ENCODE peak calls at places on chromosomes 12 and 14, in four cellular contexts. Q is lung, B is PC-9, A is IMR-90. Y is an unnamed sample.

GRCh38 chr12:130967631-130968030 is 13.9 kb downstream of the ADGRD1 start:
- DNase-seq in B (no peak), Q (no peak), A (no peak), Y (no peak)

GRCh38 chr14:22545842-22546721 is 42.9 kb downstream of the DAD1 start:
- DNase-seq in A (peak), B (no peak), Q (no peak), Y (no peak)

GRCh38 chr12:188910-189621 is 24.9 kb downstream of the SLC6A12 start:
- DNase-seq in Q (no peak), B (no peak), A (peak), Y (peak)

GRCh38 chr14:44961151-44961729 is 507 bp downstream of the KLHL28 start:
- DNase-seq in B (peak), A (peak), Q (peak), Y (peak)

GRCh38 chr12:82504411-82504810 is 146.1 kb downstream of the METTL25 start:
- DNase-seq in Q (no peak), B (no peak), A (no peak), Y (no peak)

GRCh38 chr12:32100361-32100760 is 6.3 kb upstream of the BICD1 start:
- DNase-seq in A (no peak), Q (no peak), B (no peak), Y (no peak)

GRCh38 chr12:55738113-55739024 is 4.6 kb upstream of the GDF11 start:
- DNase-seq in Q (peak), A (peak), B (peak), Y (peak)

GRCh38 chr12:127832172-127832571 is 434.8 kb upstream of the TMEM132C start:
- DNase-seq in A (no peak), Q (no peak), B (no peak), Y (no peak)

GRCh38 chr12:45879363-45879895 is 110.9 kb downstream of the SCAF11 start:
- DNase-seq in A (no peak), Q (no peak), B (no peak), Y (no peak)

GRCh38 chr12:43723134-43723533 is 35.5 kb downstream of the PUS7L start:
- DNase-seq in Q (no peak), A (no peak), B (no peak), Y (no peak)

GRCh38 chr12:81811066-81811777 is 52.1 kb upstream of the PPFIA2 start:
- DNase-seq in A (no peak), Q (no peak), B (no peak), Y (no peak)

GRCh38 chr12:103442822-103443221 is 52.9 kb downstream of the C12orf42 start:
- DNase-seq in Q (no peak), B (no peak), A (no peak), Y (no peak)

GRCh38 chr12:112183591-112184021 is 58.2 kb downstream of the TRAFD1 start:
- DNase-seq in Q (no peak), A (no peak), B (no peak), Y (no peak)

GRCh38 chr14:55585854-55586253 is 5.8 kb downstream of the KTN1 start:
- DNase-seq in B (no peak), Q (no peak), A (peak), Y (no peak)

GRCh38 chr14:73943083-73943482 is 6.8 kb downstream of the FAM161B start:
- DNase-seq in B (peak), A (peak), Q (peak), Y (peak)

GRCh38 chr12:28681980-28682379 is 467.1 kb upstream of the FAR2 start:
- DNase-seq in A (no peak), Q (no peak), B (no peak), Y (no peak)

GRCh38 chr12:125355614-125356013 is 290.4 kb downstream of the AACS start:
- DNase-seq in B (no peak), Q (no peak), A (no peak), Y (no peak)

GRCh38 chr12:86777335-86777734 is 521.1 kb upstream of the MGAT4C start:
- DNase-seq in B (no peak), Q (no peak), A (no peak), Y (no peak)

GRCh38 chr14:105501504-105502291 is 10.7 kb downstream of the TEDC1 start:
- DNase-seq in Q (no peak), A (no peak), B (peak), Y (no peak)

GRCh38 chr14:97267509-97267908 is 470.3 kb downstream of the VRK1 start:
- DNase-seq in B (no peak), Q (no peak), A (no peak), Y (no peak)

GRCh38 chr14:62179367-62180018 is 417.3 kb downstream of the SNAPC1 start:
- DNase-seq in A (peak), B (peak), Q (peak), Y (peak)

GRCh38 chr12:46459881-46460545 is 87.4 kb upstream of the SLC38A2 start:
- DNase-seq in B (no peak), Q (no peak), A (no peak), Y (no peak)

GRCh38 chr14:55245657-55246268 is 25.5 kb upstream of the FBXO34 start:
- DNase-seq in Q (no peak), B (no peak), A (peak), Y (no peak)

GRCh38 chr12:7747196-7747595 is at the start of gene CLEC4C:
- DNase-seq in Q (no peak), A (no peak), B (no peak), Y (no peak)

GRCh38 chr14:64213079-64213478 is 81.1 kb downstream of the ESR2 start:
- DNase-seq in Q (peak), A (peak), B (no peak), Y (no peak)

GRCh38 chr12:106791531-106791930 is 17.0 kb downstream of the RIC8B start:
- DNase-seq in A (no peak), B (no peak), Q (no peak), Y (no peak)

GRCh38 chr14:88668448-88669116 is 105.7 kb downstream of the ZC3H14 start:
- DNase-seq in B (no peak), A (no peak), Q (no peak), Y (no peak)

GRCh38 chr14:69315302-69315701 is 55.3 kb downstream of the GALNT16 start:
- DNase-seq in A (no peak), B (no peak), Q (no peak), Y (no peak)

GRCh38 chr12:89731614-89732013 is 23.0 kb upstream of the ATP2B1 start:
- DNase-seq in Q (no peak), A (peak), B (no peak), Y (no peak)

GRCh38 chr12:12976366-12976765 is 23.7 kb downstream of the HEBP1 start:
- DNase-seq in B (peak), Q (no peak), A (peak), Y (peak)

GRCh38 chr12:131226345-131227265 is 272.9 kb downstream of the ADGRD1 start:
- DNase-seq in B (no peak), Q (no peak), A (no peak), Y (no peak)

GRCh38 chr12:93100610-93101009 is 171.5 kb upstream of the EEA1 start:
- DNase-seq in B (no peak), A (no peak), Q (no peak), Y (no peak)

GRCh38 chr12:111775205-111776193 is 8.8 kb downstream of the ALDH2 start:
- DNase-seq in A (peak), B (no peak), Q (peak), Y (peak)

GRCh38 chr14:81363746-81364400 is 36.3 kb downstream of the STON2 start:
- DNase-seq in B (no peak), Q (no peak), A (no peak), Y (peak)

GRCh38 chr12:106123551-106123991 is 15.2 kb downstream of the NUAK1 start:
- DNase-seq in Q (no peak), A (no peak), B (no peak), Y (no peak)

GRCh38 chr12:52010692-52011601 is 4.2 kb downstream of the TAMALIN start:
- DNase-seq in A (no peak), B (no peak), Q (no peak), Y (no peak)
- TF ChIP-seq CTCF in A (no peak), B (no peak), Q (no peak), Y (no peak)

GRCh38 chr14:59439256-59440015 is 25.7 kb downstream of the GPR135 start:
- DNase-seq in Q (no peak), B (no peak), A (peak), Y (peak)

GRCh38 chr14:59435106-59435505 is 30.1 kb downstream of the GPR135 start:
- DNase-seq in B (no peak), Q (no peak), A (no peak), Y (no peak)

GRCh38 chr14:59435987-59436386 is 29.2 kb downstream of the GPR135 start:
- DNase-seq in Q (no peak), B (no peak), A (no peak), Y (no peak)

DNA sequence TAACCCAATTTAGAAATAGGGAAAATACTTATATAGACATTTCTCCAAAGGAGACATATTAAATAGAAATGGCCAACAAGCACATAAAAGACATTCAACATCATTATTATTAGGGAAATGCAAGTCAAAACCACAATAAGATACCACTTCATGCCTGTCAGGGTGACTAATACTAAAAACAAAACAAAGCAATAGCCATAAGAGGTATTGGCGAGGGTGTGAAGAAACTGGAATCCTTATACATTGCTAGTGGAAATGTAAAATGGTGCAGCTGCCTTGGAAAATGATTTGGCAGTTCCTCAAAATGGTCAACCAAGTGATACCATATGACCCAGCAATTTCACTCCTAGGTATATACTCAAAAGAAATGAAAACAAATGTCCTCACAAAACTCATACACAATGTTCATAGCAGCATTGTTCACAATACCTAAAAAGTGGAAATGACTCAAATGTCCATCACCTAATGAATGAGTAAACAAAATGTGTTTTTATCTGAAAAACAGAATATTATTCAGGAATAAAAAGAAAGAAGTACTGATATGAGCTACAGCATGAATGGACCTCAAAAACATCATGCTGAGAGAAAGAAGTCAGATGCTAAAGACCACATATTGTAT is 26.9 kb downstream of the GPR135 start:
- DNase-seq in Q (no peak), A (peak), B (peak), Y (peak)
- H3K27ac ChIP-seq in Q (no peak), A (peak), B (peak), Y (no peak)

DNA sequence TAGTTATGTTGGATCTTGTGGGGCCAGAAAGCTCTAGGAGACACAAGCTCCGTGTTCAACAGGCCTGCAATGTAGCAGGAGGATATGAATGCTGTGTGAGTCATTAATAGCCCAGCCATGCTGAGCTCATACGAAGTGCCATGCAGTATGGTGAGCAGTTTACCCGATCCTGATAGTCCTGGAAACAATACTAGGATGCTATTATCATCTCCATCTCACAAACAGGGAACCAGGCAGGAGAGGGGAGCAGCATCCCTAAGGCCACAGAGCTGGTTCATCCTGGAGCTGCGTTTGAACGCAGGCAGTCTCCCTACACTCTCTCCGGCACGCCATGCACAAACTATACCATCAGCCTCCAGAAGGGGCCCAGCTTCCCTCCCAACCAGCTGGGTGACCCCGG is 20.5 kb downstream of the TTC7B start:
- DNase-seq in B (no peak), Q (no peak), A (peak), Y (peak)
- TF ChIP-seq CTCF in B (no peak), Q (no peak), A (no peak), Y (no peak)

GRCh38 chr12:2492166-2492705 is 302.5 kb upstream of the FKBP4 start:
- DNase-seq in Q (no peak), A (no peak), B (no peak), Y (no peak)

GRCh38 chr12:2488596-2488995 is 306.2 kb upstream of the FKBP4 start:
- DNase-seq in B (no peak), A (no peak), Q (no peak), Y (no peak)

GRCh38 chr12:2493086-2493485 is 301.7 kb upstream of the FKBP4 start:
- DNase-seq in A (no peak), Q (no peak), B (no peak), Y (no peak)

GRCh38 chr12:2489266-2489665 is 305.5 kb upstream of the FKBP4 start:
- DNase-seq in Q (no peak), B (no peak), A (no peak), Y (no peak)

DNA sequence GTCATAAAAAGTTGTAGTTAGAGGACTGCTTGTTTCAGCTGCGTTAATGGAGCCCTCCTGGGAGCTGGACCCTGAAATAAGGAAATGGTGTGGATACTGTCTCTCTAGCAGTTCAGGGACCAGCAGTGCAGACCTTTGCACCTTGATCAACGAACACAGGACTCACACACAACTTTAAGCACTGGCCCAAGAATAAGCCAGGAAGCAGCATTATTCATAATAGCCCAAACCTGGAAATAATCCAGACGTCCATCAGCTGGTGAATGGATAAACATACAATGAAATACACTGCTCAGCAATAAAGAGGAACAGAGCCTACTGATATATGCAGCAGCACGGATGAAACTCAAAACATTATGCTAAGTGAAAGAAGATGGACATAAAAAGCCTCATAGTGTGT is 304.0 kb upstream of the FKBP4 start:
- DNase-seq in Q (no peak), B (no peak), A (no peak), Y (no peak)
- H3K27ac ChIP-seq in Q (no peak), B (no peak), A (no peak), Y (no peak)

DNA sequence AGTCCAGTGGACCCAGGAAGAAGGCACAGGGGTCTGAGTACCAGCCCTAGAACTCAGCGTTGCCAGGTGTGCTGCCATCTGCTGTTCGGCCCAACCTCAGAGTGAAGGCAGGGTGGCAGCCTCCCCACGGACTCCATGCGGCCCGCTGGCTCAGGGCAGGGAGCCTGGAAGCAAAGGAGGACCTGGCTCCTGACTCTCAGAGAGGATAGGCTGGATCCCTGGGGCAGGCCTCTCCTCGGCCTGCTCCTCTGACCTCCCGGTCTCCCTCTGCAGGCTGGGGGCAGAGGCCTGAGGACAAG is 10.1 kb downstream of the MCRS1 start:
- DNase-seq in Q (no peak), A (no peak), B (no peak), Y (no peak)
- TF ChIP-seq CTCF in Q (no peak), A (peak), B (no peak), Y (peak)

DNA sequence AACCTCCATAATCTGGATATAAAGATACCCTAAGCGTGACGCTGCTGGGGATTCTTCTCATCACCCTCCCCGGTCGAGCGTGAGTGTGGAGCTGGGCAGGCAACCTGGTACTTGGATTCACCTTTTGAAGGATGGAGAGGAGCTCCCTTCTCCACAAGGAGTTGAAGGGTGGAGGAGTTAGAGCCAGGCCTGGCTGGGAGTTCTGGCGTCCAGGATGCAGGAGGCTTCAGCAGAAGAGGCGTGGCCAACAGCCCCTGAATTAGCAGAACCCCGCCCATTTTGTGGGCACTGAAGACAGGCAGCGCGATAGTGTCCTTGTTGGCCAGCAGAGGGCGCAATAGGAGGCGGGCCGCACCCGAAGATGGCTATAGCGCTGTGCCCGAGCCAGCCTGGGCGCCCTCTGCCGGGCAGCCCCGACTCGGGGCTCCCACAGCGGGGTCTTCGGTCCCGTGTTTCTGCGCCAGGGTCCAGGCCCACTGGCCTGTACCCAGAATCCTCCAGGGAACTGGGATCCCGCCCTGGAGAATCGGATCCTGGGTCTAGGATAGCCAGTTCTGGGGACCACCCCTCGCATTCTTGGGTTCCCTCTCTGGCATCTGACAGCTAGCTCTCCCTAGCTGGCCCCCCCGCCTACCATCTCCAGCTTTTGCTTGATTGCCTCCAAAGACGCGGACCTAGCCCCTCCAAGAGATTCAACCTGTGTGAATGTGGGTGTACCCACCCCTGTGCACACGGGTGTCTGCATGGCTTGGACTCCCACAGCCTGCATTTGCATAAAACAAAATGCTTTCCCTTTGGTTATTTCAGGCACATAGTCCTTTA is 26.0 kb upstream of the SMUG1 start:
- DNase-seq in B (peak), Q (peak), A (peak), Y (peak)
- H3K27ac ChIP-seq in B (no peak), Q (no peak), A (no peak), Y (no peak)

DNA sequence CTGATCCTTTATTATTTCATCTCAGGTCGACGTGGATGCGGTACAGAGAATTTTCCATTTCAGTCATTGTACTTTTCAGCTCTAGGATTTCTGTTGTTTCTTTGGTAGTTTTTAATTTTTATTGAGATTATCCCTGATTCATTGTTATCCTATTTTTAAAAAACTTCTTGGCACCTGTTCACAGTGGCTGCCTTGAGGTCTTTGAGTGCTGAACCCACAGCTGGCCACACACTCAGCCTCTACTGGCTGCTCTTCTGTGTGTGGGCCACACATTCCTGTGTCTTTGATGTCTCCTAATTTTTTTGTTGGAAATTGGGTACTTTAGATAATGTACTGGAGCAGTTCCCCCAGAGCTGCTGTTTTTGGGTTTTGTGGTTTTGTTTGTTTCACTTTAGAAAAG is 37.7 kb upstream of the ASPG start:
- DNase-seq in B (no peak), Q (no peak), A (no peak), Y (no peak)
- TF ChIP-seq CTCF in B (no peak), Q (no peak), A (no peak), Y (no peak)

GRCh38 chr12:92034083-92034482 is 111.6 kb downstream of the BTG1 start:
- DNase-seq in Q (no peak), B (no peak), A (no peak), Y (no peak)
- H3K27ac ChIP-seq in Q (no peak), B (no peak), A (no peak), Y (peak)

DNA sequence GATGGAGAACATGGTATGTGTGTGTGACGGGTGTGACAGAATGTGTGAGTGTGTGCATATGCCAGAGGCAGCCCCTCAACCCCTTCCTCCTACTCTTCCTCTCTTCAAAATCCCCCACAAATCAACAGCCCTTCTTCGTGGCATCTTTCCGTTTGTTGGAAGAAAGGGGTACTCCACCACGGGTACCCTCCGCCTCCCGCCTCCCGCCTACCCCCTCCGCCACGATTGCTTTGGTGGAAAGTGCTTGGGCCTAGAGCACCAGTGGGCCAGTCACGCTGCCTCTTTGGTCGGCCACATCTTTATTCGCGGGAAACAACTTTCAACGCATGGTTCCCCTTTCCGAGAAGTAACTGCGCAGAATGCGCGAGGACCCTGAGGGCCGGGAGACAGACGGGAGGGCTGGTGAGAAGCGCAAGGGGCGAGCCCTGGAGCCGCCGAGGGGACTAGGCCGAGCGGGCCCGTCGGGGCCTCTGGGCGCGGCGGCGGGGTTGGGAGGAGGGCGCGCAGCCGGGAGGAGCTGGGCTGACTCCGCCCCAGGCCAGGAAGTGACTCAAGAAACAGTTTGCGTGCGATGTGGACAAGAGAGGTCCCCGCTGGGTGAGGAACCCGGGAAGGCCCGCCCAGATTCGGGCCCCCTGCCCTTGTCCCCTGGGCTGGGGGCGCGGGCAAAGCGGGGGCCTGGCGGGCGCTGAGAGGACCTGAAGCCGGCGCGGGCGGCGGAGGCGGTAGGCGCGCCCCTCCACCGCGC is at the start of the genes CBLN3 and KHNYN:
- DNase-seq in B (peak), Q (peak), A (peak), Y (peak)
- TF ChIP-seq CTCF in B (no peak), Q (no peak), A (no peak), Y (no peak)

Y was measured in RWPE1.